ENCODE peak calls at places on chromosomes 1 and 21, in four cellular contexts. One of them, this sample, is unnamed.
A peak's percentile ranks its signal among the peaks of the same experiment; 100 is the strongest.

GRCh38 chr1:151841141-151841540 is 1.5 kb upstream of the C2CD4D start:
- DNase-seq in neural progenitor cell: no peak
- DNase-seq in HCT116: peak; percentile 16
- DNase-seq in coronary artery: no peak
- DNase-seq in this sample: no peak

GRCh38 chr1:34113887-34114286 is 51.1 kb downstream of the CSMD2 start:
- DNase-seq in neural progenitor cell: peak; percentile 68
- DNase-seq in HCT116: peak; percentile 32
- DNase-seq in coronary artery: no peak
- DNase-seq in this sample: no peak

GRCh38 chr1:227890451-227891222 is 57.1 kb downstream of the WNT9A start:
- DNase-seq in neural progenitor cell: no peak
- DNase-seq in HCT116: no peak
- DNase-seq in coronary artery: peak; percentile 64
- DNase-seq in this sample: no peak

GRCh38 chr1:212606734-212607205 is 1.8 kb upstream of the ATF3 start:
- DNase-seq in neural progenitor cell: peak; percentile 28
- DNase-seq in HCT116: no peak
- DNase-seq in coronary artery: peak; percentile 85
- DNase-seq in this sample: no peak

GRCh38 chr1:41537788-41538351 is 53.4 kb upstream of the EDN2 start:
- DNase-seq in neural progenitor cell: no peak
- DNase-seq in HCT116: no peak
- DNase-seq in coronary artery: peak; percentile 85
- DNase-seq in this sample: peak; percentile 69

GRCh38 chr1:109312978-109313775 is 6.4 kb upstream of the MYBPHL start:
- DNase-seq in neural progenitor cell: no peak
- DNase-seq in HCT116: no peak
- DNase-seq in coronary artery: peak; percentile 47
- DNase-seq in this sample: no peak

GRCh38 chr1:215899901-215900300 is 332.8 kb downstream of the KCTD3 start:
- DNase-seq in neural progenitor cell: no peak
- DNase-seq in HCT116: no peak
- DNase-seq in coronary artery: no peak
- DNase-seq in this sample: no peak

GRCh38 chr1:66266756-66267155 is 267.2 kb upstream of the SGIP1 start:
- DNase-seq in neural progenitor cell: no peak
- DNase-seq in HCT116: no peak
- DNase-seq in coronary artery: no peak
- DNase-seq in this sample: no peak

GRCh38 chr1:214570442-214570841 is 19.0 kb upstream of the PTPN14 start:
- DNase-seq in neural progenitor cell: no peak
- DNase-seq in HCT116: no peak
- DNase-seq in coronary artery: no peak
- DNase-seq in this sample: no peak

GRCh38 chr1:35211113-35211399 is 18.1 kb upstream of the SFPQ start:
- DNase-seq in neural progenitor cell: no peak
- DNase-seq in HCT116: no peak
- DNase-seq in coronary artery: no peak
- DNase-seq in this sample: no peak

GRCh38 chr1:74549947-74550346 is 37.5 kb upstream of the LRRC53 start:
- DNase-seq in neural progenitor cell: no peak
- DNase-seq in HCT116: no peak
- DNase-seq in coronary artery: no peak
- DNase-seq in this sample: no peak

GRCh38 chr21:29371464-29371863 is 72.7 kb downstream of the BACH1 start:
- DNase-seq in neural progenitor cell: no peak
- DNase-seq in HCT116: no peak
- DNase-seq in coronary artery: no peak
- DNase-seq in this sample: no peak

GRCh38 chr1:235199441-235199840 is 38.4 kb upstream of the RBM34 start:
- DNase-seq in neural progenitor cell: peak; percentile 83
- DNase-seq in HCT116: no peak
- DNase-seq in coronary artery: no peak
- DNase-seq in this sample: no peak

GRCh38 chr1:3032970-3033794 is 11.9 kb downstream of the ACTRT2 start:
- DNase-seq in neural progenitor cell: no peak
- DNase-seq in HCT116: no peak
- DNase-seq in coronary artery: no peak
- DNase-seq in this sample: no peak

GRCh38 chr1:233361876-233362275 is 34.4 kb downstream of the MAP3K21 start:
- DNase-seq in neural progenitor cell: no peak
- DNase-seq in HCT116: no peak
- DNase-seq in coronary artery: no peak
- DNase-seq in this sample: no peak

GRCh38 chr1:206492589-206492988 is 14.7 kb upstream of the RASSF5 start:
- DNase-seq in neural progenitor cell: no peak
- DNase-seq in HCT116: no peak
- DNase-seq in coronary artery: no peak
- DNase-seq in this sample: no peak

GRCh38 chr1:21891621-21892479 is 45.3 kb downstream of the HSPG2 start:
- DNase-seq in neural progenitor cell: no peak
- DNase-seq in HCT116: no peak
- DNase-seq in coronary artery: no peak
- DNase-seq in this sample: no peak

GRCh38 chr21:39048574-39048973 is 134.7 kb downstream of the PSMG1 start:
- DNase-seq in neural progenitor cell: no peak
- DNase-seq in HCT116: no peak
- DNase-seq in coronary artery: no peak
- DNase-seq in this sample: no peak

GRCh38 chr1:217881131-217881543 is 250.0 kb downstream of the SPATA17 start:
- DNase-seq in neural progenitor cell: no peak
- DNase-seq in HCT116: no peak
- DNase-seq in coronary artery: no peak
- DNase-seq in this sample: no peak

GRCh38 chr21:35223480-35224156 is 174.5 kb upstream of the RUNX1 start:
- DNase-seq in neural progenitor cell: no peak
- DNase-seq in HCT116: no peak
- DNase-seq in coronary artery: no peak
- DNase-seq in this sample: no peak

GRCh38 chr1:226628624-226629155 is 80.1 kb downstream of the STUM start:
- DNase-seq in neural progenitor cell: no peak
- DNase-seq in HCT116: no peak
- DNase-seq in coronary artery: peak; percentile 50
- DNase-seq in this sample: no peak

GRCh38 chr1:110647254-110647891 is 27.4 kb downstream of the KCNA3 start:
- DNase-seq in neural progenitor cell: no peak
- DNase-seq in HCT116: no peak
- DNase-seq in coronary artery: no peak
- DNase-seq in this sample: no peak

GRCh38 chr1:205199090-205199930 is 12.2 kb downstream of the DSTYK start:
- DNase-seq in neural progenitor cell: no peak
- DNase-seq in HCT116: no peak
- DNase-seq in coronary artery: no peak
- DNase-seq in this sample: no peak

GRCh38 chr21:42471716-42472330 is 24.2 kb downstream of the RSPH1 start:
- DNase-seq in neural progenitor cell: no peak
- DNase-seq in HCT116: no peak
- DNase-seq in coronary artery: no peak
- DNase-seq in this sample: no peak

GRCh38 chr1:44947060-44947773 is 39.2 kb downstream of the EIF2B3 start:
- DNase-seq in neural progenitor cell: no peak
- DNase-seq in HCT116: no peak
- DNase-seq in coronary artery: no peak
- DNase-seq in this sample: peak; percentile 57

GRCh38 chr1:68511254-68511653 is 14.4 kb upstream of the DEPDC1 start:
- DNase-seq in neural progenitor cell: no peak
- DNase-seq in HCT116: no peak
- DNase-seq in coronary artery: no peak
- DNase-seq in this sample: no peak

GRCh38 chr1:186703209-186703766 is 23.1 kb upstream of the PTGS2 start:
- DNase-seq in neural progenitor cell: no peak
- DNase-seq in HCT116: no peak
- DNase-seq in coronary artery: no peak
- DNase-seq in this sample: no peak

GRCh38 chr1:165928075-165928731 is 100.8 kb downstream of the UCK2 start:
- DNase-seq in neural progenitor cell: peak; percentile 60
- DNase-seq in HCT116: peak; percentile 39
- DNase-seq in coronary artery: no peak
- DNase-seq in this sample: peak; percentile 10

GRCh38 chr21:42683371-42684108 is 30.1 kb downstream of the PDE9A start:
- DNase-seq in neural progenitor cell: no peak
- DNase-seq in HCT116: no peak
- DNase-seq in coronary artery: no peak
- DNase-seq in this sample: no peak

GRCh38 chr1:95221306-95221705 is 12.7 kb upstream of the RWDD3 start:
- DNase-seq in neural progenitor cell: no peak
- DNase-seq in HCT116: no peak
- DNase-seq in coronary artery: no peak
- DNase-seq in this sample: no peak

GRCh38 chr1:9314711-9315379 is 22.2 kb downstream of the SPSB1 start:
- DNase-seq in neural progenitor cell: no peak
- DNase-seq in HCT116: no peak
- DNase-seq in coronary artery: no peak
- DNase-seq in this sample: no peak
- H3K27ac ChIP-seq in neural progenitor cell: no peak overlapping the region
- H3K27ac ChIP-seq in HCT116: no peak overlapping the region
- H3K27ac ChIP-seq in coronary artery: peak overlapping the region; percentile 71
- H3K27ac ChIP-seq in this sample: peak overlapping the region; percentile 87

GRCh38 chr1:163169553-163169952 is 33.2 kb downstream of the RGS5 start:
- DNase-seq in neural progenitor cell: no peak
- DNase-seq in HCT116: no peak
- DNase-seq in coronary artery: no peak
- DNase-seq in this sample: no peak

GRCh38 chr1:163171826-163172225 is 30.9 kb downstream of the RGS5 start:
- DNase-seq in neural progenitor cell: no peak
- DNase-seq in HCT116: no peak
- DNase-seq in coronary artery: no peak
- DNase-seq in this sample: no peak

GRCh38 chr1:163170975-163171676 is 31.6 kb downstream of the RGS5 start:
- DNase-seq in neural progenitor cell: no peak
- DNase-seq in HCT116: no peak
- DNase-seq in coronary artery: no peak
- DNase-seq in this sample: no peak

GRCh38 chr1:163172596-163172995 is 30.1 kb downstream of the RGS5 start:
- DNase-seq in neural progenitor cell: no peak
- DNase-seq in HCT116: no peak
- DNase-seq in coronary artery: no peak
- DNase-seq in this sample: no peak

GRCh38 chr1:163170331-163170730 is 32.4 kb downstream of the RGS5 start:
- DNase-seq in neural progenitor cell: no peak
- DNase-seq in HCT116: no peak
- DNase-seq in coronary artery: no peak
- DNase-seq in this sample: no peak
- H3K4me3 ChIP-seq in neural progenitor cell: no peak overlapping the region
- H3K4me3 ChIP-seq in HCT116: no peak overlapping the region
- H3K4me3 ChIP-seq in coronary artery: peak overlapping the region; percentile 56
- H3K4me3 ChIP-seq in this sample: no peak overlapping the region

DNA sequence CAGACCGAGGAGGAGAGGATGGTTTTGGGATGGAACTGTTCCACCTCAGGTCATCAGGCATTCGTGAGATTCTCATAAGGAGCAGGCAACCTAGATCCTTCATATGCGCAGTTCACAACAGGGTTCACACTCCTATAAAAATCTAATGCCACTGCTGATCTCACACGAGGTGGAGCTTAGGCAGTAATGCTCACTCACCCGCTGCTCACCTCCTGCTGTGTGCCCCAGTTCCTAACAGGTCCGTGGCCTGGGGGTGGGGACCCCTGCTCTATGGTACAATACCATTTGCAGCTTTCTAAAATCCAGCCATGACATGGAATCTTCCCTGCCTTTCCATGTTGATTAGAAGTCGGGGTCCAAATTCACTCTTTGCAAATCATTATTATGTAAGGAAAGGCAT is 72.1 kb downstream of the TGFBR3 start:
- DNase-seq in neural progenitor cell: no peak
- DNase-seq in HCT116: no peak
- DNase-seq in coronary artery: no peak
- DNase-seq in this sample: no peak
- H3K27ac ChIP-seq in neural progenitor cell: no peak overlapping the region
- H3K27ac ChIP-seq in HCT116: no peak overlapping the region
- H3K27ac ChIP-seq in coronary artery: peak overlapping the region; percentile 49
- H3K27ac ChIP-seq in this sample: no peak overlapping the region

DNA sequence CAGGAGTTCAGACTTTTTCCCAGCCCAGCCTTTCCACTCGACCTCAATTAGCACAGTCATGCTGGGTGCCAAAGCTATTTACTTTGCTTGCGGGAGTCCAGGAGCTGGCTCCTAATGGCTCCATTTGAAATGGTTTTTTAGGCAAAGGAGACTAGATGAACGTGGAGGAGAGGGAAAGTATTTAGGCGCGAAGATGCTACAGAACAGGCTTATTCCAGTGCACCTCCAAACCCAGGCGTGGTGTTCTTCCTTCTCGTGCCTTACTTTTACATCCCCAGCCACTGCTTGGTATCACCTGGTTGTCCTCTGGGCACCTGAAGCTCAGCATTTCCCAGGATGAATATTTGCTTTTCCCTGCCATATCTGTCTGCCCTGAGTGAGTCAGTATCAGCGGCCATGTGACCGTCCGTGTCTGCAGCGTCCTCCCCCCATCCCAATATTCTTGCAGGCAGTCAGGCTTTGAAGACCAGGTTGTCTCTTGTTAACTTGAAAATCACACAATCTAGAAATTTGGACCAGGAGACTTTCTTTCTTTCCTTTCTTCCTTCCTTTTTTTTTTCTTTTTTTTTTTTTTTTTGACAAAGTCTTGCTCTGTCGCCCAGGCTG is 198.5 kb downstream of the DYRK1A start:
- DNase-seq in neural progenitor cell: peak; percentile 42
- DNase-seq in HCT116: no peak
- DNase-seq in coronary artery: no peak
- DNase-seq in this sample: no peak
- H3K4me3 ChIP-seq in neural progenitor cell: no peak overlapping the region
- H3K4me3 ChIP-seq in HCT116: peak overlapping the region; percentile 64
- H3K4me3 ChIP-seq in coronary artery: peak overlapping the region; percentile 80
- H3K4me3 ChIP-seq in this sample: peak overlapping the region; percentile 81

DNA sequence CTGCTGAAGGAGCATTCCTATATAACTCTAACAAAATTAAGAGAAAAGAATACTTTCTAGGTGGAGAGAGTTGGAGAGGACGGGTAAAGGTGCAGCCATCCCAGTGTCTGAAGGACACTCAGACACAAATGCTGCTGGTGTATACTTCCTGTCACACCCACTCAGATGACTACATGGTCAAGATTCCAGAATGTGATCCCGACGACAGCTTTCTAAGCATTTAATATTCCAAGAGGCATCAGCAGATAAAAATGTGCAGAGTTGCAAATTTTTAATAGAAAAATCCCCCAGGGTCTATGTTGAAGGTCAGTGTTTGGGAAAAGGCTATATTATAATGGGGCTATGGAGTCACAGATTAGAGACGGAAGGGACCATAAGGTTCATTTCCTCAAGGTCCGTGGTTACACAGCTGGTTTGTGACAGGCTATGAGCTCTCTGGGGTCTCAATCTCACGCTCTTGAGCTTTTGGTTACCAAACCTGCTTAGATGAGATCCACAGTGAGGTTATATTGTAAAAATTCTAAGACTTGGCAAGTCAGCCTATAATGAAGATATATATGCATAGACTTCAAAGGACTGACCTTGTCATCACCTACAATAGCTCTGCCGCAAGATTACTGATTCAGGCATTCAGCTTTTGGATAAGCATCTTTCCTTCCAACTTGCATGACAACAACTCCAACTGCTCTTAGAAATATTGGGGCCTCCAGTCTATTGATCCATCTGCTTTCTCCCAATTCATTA is 35.1 kb downstream of the ZNF281 start:
- DNase-seq in neural progenitor cell: no peak
- DNase-seq in HCT116: no peak
- DNase-seq in coronary artery: no peak
- DNase-seq in this sample: no peak
- H3K27ac ChIP-seq in neural progenitor cell: no peak overlapping the region
- H3K27ac ChIP-seq in HCT116: no peak overlapping the region
- H3K27ac ChIP-seq in coronary artery: no peak overlapping the region
- H3K27ac ChIP-seq in this sample: no peak overlapping the region